ENCODE peak calls at places on chromosome 3, in seven cellular contexts. A, L, Z, S, W, P and O are unnamed samples.

GRCh38 chr3:182601597-182601996 is 191.7 kb upstream of the ATP11B start:
- DNase-seq in A (no peak), L (no peak), Z (no peak), S (no peak), W (no peak), P (no peak), O (no peak)

GRCh38 chr3:52149726-52150125 is 4.5 kb downstream of the POC1A start:
- DNase-seq in A (no peak), L (no peak), Z (no peak), S (no peak), W (no peak), P (no peak), O (no peak)

GRCh38 chr3:104066658-104067057 is 1300.1 kb upstream of the ALCAM start:
- DNase-seq in A (no peak), L (no peak), Z (no peak), S (no peak), W (no peak), P (no peak), O (no peak)

GRCh38 chr3:149037684-149038083 is 46.3 kb downstream of the GYG1 start:
- DNase-seq in A (no peak), L (no peak), Z (peak), S (no peak), W (no peak), P (no peak), O (no peak)

GRCh38 chr3:196280689-196281463 is 6.7 kb downstream of the PCYT1A start:
- DNase-seq in A (no peak), L (no peak), Z (no peak), S (no peak), W (no peak), P (no peak), O (no peak)

GRCh38 chr3:56137406-56137805 is 330.9 kb downstream of the ERC2 start:
- DNase-seq in A (no peak), L (no peak), Z (no peak), S (no peak), W (no peak), P (no peak), O (no peak)

GRCh38 chr3:31213869-31214486 is 318.7 kb upstream of the STT3B start:
- DNase-seq in A (no peak), L (no peak), Z (no peak), S (no peak), W (no peak), P (peak), O (no peak)

GRCh38 chr3:135905058-135905724 is 60.3 kb upstream of the PPP2R3A start:
- DNase-seq in A (no peak), L (no peak), Z (no peak), S (no peak), W (no peak), P (no peak), O (no peak)

GRCh38 chr3:54122046-54122801 is at the start of gene CACNA2D3:
- DNase-seq in A (peak), L (no peak), Z (no peak), S (no peak), W (no peak), P (no peak), O (peak)

GRCh38 chr3:61991706-61992105 is 381.6 kb downstream of the FEZF2 start:
- DNase-seq in A (no peak), L (no peak), Z (no peak), S (no peak), W (no peak), P (no peak), O (no peak)
- TF ChIP-seq SP1 in A (no peak), L (no peak), Z (no peak), S (no peak), W (no peak), P (no peak), O (no peak)

GRCh38 chr3:99645277-99646106 is 7.1 kb downstream of the COL8A1 start:
- DNase-seq in A (peak), L (no peak), Z (peak), S (peak), W (peak), P (no peak), O (peak)
- TF ChIP-seq SP1 in A (no peak), L (no peak), Z (no peak), S (no peak), W (no peak), P (no peak), O (no peak)

DNA sequence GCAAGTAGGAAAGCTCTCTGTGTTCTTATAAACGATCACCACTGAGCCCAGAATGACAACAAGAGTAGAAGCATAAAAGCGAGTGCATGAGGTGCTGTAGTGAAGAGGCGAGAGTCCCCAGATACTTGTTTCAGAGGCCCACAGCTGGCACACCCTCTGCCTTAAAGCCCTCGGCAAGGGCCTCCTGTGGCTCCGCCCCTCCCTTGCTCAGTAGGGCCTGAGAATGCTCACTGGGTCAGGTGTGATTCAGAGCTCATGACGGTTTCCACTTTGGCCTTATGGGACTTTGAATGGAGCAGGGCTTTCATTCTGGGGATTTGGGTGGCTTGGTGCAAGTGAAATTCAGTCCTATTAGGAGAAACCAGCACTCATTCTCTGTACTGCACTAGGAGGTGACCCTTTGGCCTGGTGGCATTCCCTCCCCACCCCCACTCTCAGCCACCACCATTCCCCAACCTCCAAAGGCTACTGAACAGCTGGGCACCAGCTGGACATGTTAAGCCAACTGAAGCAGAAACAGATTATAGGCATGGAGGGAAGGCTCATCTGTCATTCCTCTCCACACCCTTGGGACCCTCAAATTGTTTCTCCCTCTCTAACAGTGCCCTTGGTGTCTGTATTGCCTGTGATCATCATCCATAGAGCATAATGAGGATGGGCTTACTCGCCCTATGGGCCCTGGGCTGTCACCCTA is 109.6 kb upstream of the CTDSPL start:
- DNase-seq in A (no peak), L (no peak), Z (no peak), S (no peak), W (no peak), P (no peak), O (no peak)
- TF ChIP-seq SP1 in A (no peak), L (no peak), Z (no peak), S (no peak), W (no peak), P (no peak), O (no peak)

GRCh38 chr3:36372534-36372935 is 7.8 kb upstream of the STAC start:
- DNase-seq in A (no peak), L (no peak), Z (no peak), S (no peak), W (no peak), P (no peak), O (no peak)
- TF ChIP-seq SP1 in A (no peak), L (no peak), Z (no peak), S (no peak), W (no peak), P (no peak), O (no peak)

GRCh38 chr3:64399205-64399800 is 174.0 kb upstream of the PRICKLE2 start:
- DNase-seq in A (peak), L (no peak), Z (peak), S (peak), W (peak), P (no peak), O (peak)
- TF ChIP-seq SP1 in A (no peak), L (no peak), Z (no peak), S (no peak), W (no peak), P (no peak), O (no peak)

GRCh38 chr3:114627760-114628159 is 333.9 kb downstream of the TIGIT start:
- DNase-seq in A (no peak), L (no peak), Z (no peak), S (no peak), W (no peak), P (no peak), O (no peak)
- TF ChIP-seq SP1 in A (no peak), L (no peak), Z (no peak), S (no peak), W (no peak), P (no peak), O (no peak)